ENCODE peak calls at places on chromosomes 2 and 18, in four cellular contexts. E is effector memory CD8-positive, alpha-beta T cell; G is stimulated activated CD8-positive, alpha-beta memory T cell treated with anti-CD3 and anti-CD28 coated beads, Interleukin-15, amount 100 ng/mL, for 1 hour; Y is H54. L is an unnamed sample.

GRCh38 chr2:15730545-15731212 is 139.0 kb downstream of the DDX1 start:
- DNase-seq in E (no peak), G (no peak), Y (peak; percentile 85), L (no peak)

GRCh38 chr18:37084912-37085311 is 256.0 kb downstream of the KIAA1328 start:
- DNase-seq in E (no peak), G (no peak), Y (no peak), L (no peak)

GRCh38 chr2:20093263-20094141 is 42.1 kb upstream of the LAPTM4A start:
- DNase-seq in E (no peak), G (no peak), Y (peak; percentile 67), L (no peak)

GRCh38 chr2:42979870-42980763 is 187.7 kb upstream of the HAAO start:
- DNase-seq in E (no peak), G (no peak), Y (no peak), L (no peak)

GRCh38 chr18:64518191-64518590 is 369.3 kb upstream of the LINC00305 start:
- DNase-seq in E (no peak), G (no peak), Y (no peak), L (no peak)

GRCh38 chr2:38465789-38466127 is 88.7 kb upstream of the ATL2 start:
- DNase-seq in E (no peak), G (peak; percentile 2), Y (peak; percentile 27), L (peak; percentile 5)

GRCh38 chr2:14524803-14525080 is 107.8 kb upstream of the LRATD1 start:
- DNase-seq in E (no peak), G (no peak), Y (no peak), L (no peak)

GRCh38 chr2:7692657-7693161 is 775.5 kb downstream of the RNF144A start:
- DNase-seq in E (no peak), G (no peak), Y (no peak), L (no peak)

GRCh38 chr2:66069937-66070716 is 364.8 kb upstream of the MEIS1 start:
- DNase-seq in E (no peak), G (no peak), Y (no peak), L (no peak)

GRCh38 chr2:182077451-182078142 is 91.9 kb downstream of the PPP1R1C start:
- DNase-seq in E (no peak), G (no peak), Y (peak; percentile 9), L (peak; percentile 5)

GRCh38 chr2:209577376-209578357 is 153.8 kb downstream of the MAP2 start:
- DNase-seq in E (no peak), G (no peak), Y (no peak), L (no peak)

GRCh38 chr2:47639469-47639868 is 143.5 kb upstream of the MSH6 start:
- DNase-seq in E (no peak), G (no peak), Y (no peak), L (no peak)

GRCh38 chr2:20524412-20525040 is 77.7 kb downstream of the RHOB start:
- DNase-seq in E (no peak), G (no peak), Y (no peak), L (no peak)

GRCh38 chr2:10038716-10039115 is 4.6 kb upstream of the KLF11 start:
- DNase-seq in E (no peak), G (no peak), Y (no peak), L (no peak)

GRCh38 chr2:201730651-201731280 is 32.3 kb upstream of the MPP4 start:
- DNase-seq in E (no peak), G (no peak), Y (no peak), L (no peak)

GRCh38 chr2:215428060-215428910 is 7.6 kb downstream of the FN1 start:
- DNase-seq in E (no peak), G (no peak), Y (no peak), L (no peak)

GRCh38 chr18:59820663-59821062 is 79.1 kb upstream of the PMAIP1 start:
- DNase-seq in E (no peak), G (no peak), Y (no peak), L (no peak)

GRCh38 chr2:19901201-19901457 is 654 bp downstream of the TTC32 start:
- DNase-seq in E (no peak), G (no peak), Y (no peak), L (no peak)

GRCh38 chr2:30446602-30447148 is 371 bp upstream of the LCLAT1 start:
- DNase-seq in E (no peak), G (no peak), Y (peak; percentile 9), L (no peak)

GRCh38 chr2:49044265-49044664 is 110.0 kb downstream of the FSHR start:
- DNase-seq in E (no peak), G (no peak), Y (no peak), L (no peak)

GRCh38 chr2:182639971-182640370 is 76.1 kb upstream of the DNAJC10 start:
- DNase-seq in E (no peak), G (no peak), Y (no peak), L (no peak)

GRCh38 chr18:12361770-12362378 is 15.2 kb downstream of the AFG3L2 start:
- DNase-seq in E (no peak), G (no peak), Y (no peak), L (no peak)

GRCh38 chr2:117945296-117945695 is 68.6 kb downstream of the CCDC93 start:
- DNase-seq in E (no peak), G (no peak), Y (no peak), L (no peak)

GRCh38 chr2:99469394-99469793 is 20.4 kb downstream of the REV1 start:
- DNase-seq in E (no peak), G (no peak), Y (no peak), L (no peak)

GRCh38 chr2:75278314-75278713 is 79.0 kb upstream of the TACR1 start:
- DNase-seq in E (no peak), G (no peak), Y (no peak), L (no peak)

GRCh38 chr2:134718956-134719814 is at the start of gene TMEM163:
- DNase-seq in E (no peak), G (no peak), Y (no peak), L (peak; percentile 36)

GRCh38 chr2:5520352-5520996 is 171.7 kb upstream of the SOX11 start:
- DNase-seq in E (no peak), G (no peak), Y (no peak), L (no peak)

GRCh38 chr2:68716948-68717661 is 17.5 kb upstream of the ARHGAP25 start:
- DNase-seq in E (no peak), G (no peak), Y (no peak), L (no peak)